ENCODE peak calls at places on chromosomes 13 and 19, in six cellular contexts. Y, H, S, T, X and J are unnamed samples.

GRCh38 chr13:47508518-47509228 is 492.4 kb downstream of the SUCLA2 start:
- DNase-seq in Y (peak), H (no peak), S (no peak), T (no peak), X (no peak), J (no peak)

GRCh38 chr13:98274921-98275487 is 97.9 kb upstream of the RNF113B start:
- DNase-seq in Y (peak), H (no peak), S (no peak), T (no peak), X (no peak), J (no peak)

GRCh38 chr19:54009440-54009839 is 18.0 kb downstream of the CACNG6 start:
- DNase-seq in Y (no peak), H (peak), S (no peak), T (no peak), X (no peak), J (no peak)

GRCh38 chr13:94658926-94659649 is 53.3 kb downstream of the SOX21 start:
- DNase-seq in Y (peak), H (peak), S (no peak), T (no peak), X (no peak), J (no peak)

GRCh38 chr13:66974174-66974573 is 256.0 kb downstream of the PCDH9 start:
- DNase-seq in Y (no peak), H (no peak), S (no peak), T (no peak), X (no peak), J (no peak)

GRCh38 chr13:20489185-20489820 is 36.4 kb downstream of the CRYL1 start:
- DNase-seq in Y (peak), H (peak), S (peak), T (no peak), X (no peak), J (peak)

GRCh38 chr13:20230913-20231838 is 943 bp downstream of the GJB6 start:
- DNase-seq in Y (no peak), H (no peak), S (no peak), T (no peak), X (no peak), J (no peak)

GRCh38 chr19:4379383-4380253 is 20.7 kb downstream of the SH3GL1 start:
- DNase-seq in Y (peak), H (peak), S (peak), T (no peak), X (no peak), J (no peak)

GRCh38 chr13:19153782-19154450 is 27.7 kb downstream of the TUBA3C start:
- DNase-seq in Y (no peak), H (no peak), S (no peak), T (no peak), X (no peak), J (no peak)

GRCh38 chr13:32537580-32538233 is 888 bp downstream of the N4BP2L2 start:
- DNase-seq in Y (no peak), H (no peak), S (peak), T (peak), X (no peak), J (peak)

GRCh38 chr13:49645451-49645850 is 17.1 kb downstream of the ARL11 start:
- DNase-seq in Y (no peak), H (no peak), S (no peak), T (no peak), X (no peak), J (no peak)

GRCh38 chr19:47112166-47112663 is 1.4 kb downstream of the ZC3H4 start:
- DNase-seq in Y (peak), H (peak), S (peak), T (peak), X (peak), J (peak)

GRCh38 chr13:47218611-47219010 is 321.8 kb upstream of the HTR2A start:
- DNase-seq in Y (peak), H (no peak), S (no peak), T (no peak), X (no peak), J (no peak)

GRCh38 chr13:108597943-108598342 is 31.5 kb upstream of the MYO16 start:
- DNase-seq in Y (peak), H (peak), S (no peak), T (no peak), X (no peak), J (no peak)

GRCh38 chr13:28046981-28047380 is 53.4 kb downstream of the FLT3 start:
- DNase-seq in Y (no peak), H (no peak), S (no peak), T (no peak), X (no peak), J (no peak)

GRCh38 chr19:16373539-16373938 is 48.9 kb downstream of the KLF2 start:
- DNase-seq in Y (no peak), H (no peak), S (no peak), T (no peak), X (peak), J (no peak)

GRCh38 chr19:3370728-3371591 is 4.6 kb downstream of the NFIC start:
- DNase-seq in Y (no peak), H (no peak), S (no peak), T (no peak), X (no peak), J (no peak)

GRCh38 chr19:13190781-13191540 is 40.8 kb downstream of the IER2 start:
- DNase-seq in Y (no peak), H (no peak), S (no peak), T (no peak), X (no peak), J (peak)

GRCh38 chr19:19613456-19613855 is 5.0 kb downstream of the PBX4 start:
- DNase-seq in Y (peak), H (peak), S (no peak), T (no peak), X (no peak), J (peak)

GRCh38 chr13:106474906-106475305 is 60.6 kb downstream of the EFNB2 start:
- DNase-seq in Y (no peak), H (no peak), S (no peak), T (no peak), X (no peak), J (no peak)

GRCh38 chr13:72521965-72522661 is 205.3 kb downstream of the MZT1 start:
- DNase-seq in Y (no peak), H (no peak), S (no peak), T (no peak), X (no peak), J (no peak)

GRCh38 chr13:45768668-45769067 is 66.5 kb downstream of the CBY2 start:
- DNase-seq in Y (no peak), H (no peak), S (no peak), T (no peak), X (no peak), J (no peak)

GRCh38 chr13:105972306-105972721 is 563.1 kb downstream of the EFNB2 start:
- DNase-seq in Y (no peak), H (peak), S (no peak), T (no peak), X (no peak), J (peak)

GRCh38 chr13:40640202-40640601 is 26.2 kb downstream of the FOXO1 start:
- DNase-seq in Y (no peak), H (no peak), S (no peak), T (no peak), X (no peak), J (no peak)

GRCh38 chr19:11024259-11024658 is 63.4 kb downstream of the SMARCA4 start:
- DNase-seq in Y (no peak), H (no peak), S (no peak), T (no peak), X (no peak), J (no peak)

GRCh38 chr13:110137677-110138008 is 169.3 kb downstream of the COL4A1 start:
- DNase-seq in Y (no peak), H (peak), S (no peak), T (no peak), X (no peak), J (peak)

GRCh38 chr13:79225487-79226232 is 180.4 kb downstream of the RBM26 start:
- DNase-seq in Y (peak), H (peak), S (no peak), T (no peak), X (no peak), J (no peak)

GRCh38 chr19:41421314-41421713 is 5.9 kb downstream of the B3GNT8 start:
- DNase-seq in Y (no peak), H (no peak), S (no peak), T (no peak), X (no peak), J (peak)

GRCh38 chr13:98930014-98930625 is 47.7 kb downstream of the DOCK9 start:
- DNase-seq in Y (no peak), H (no peak), S (no peak), T (no peak), X (no peak), J (no peak)

GRCh38 chr19:19379527-19379926 is 25.9 kb upstream of the GATAD2A start:
- DNase-seq in Y (no peak), H (no peak), S (no peak), T (no peak), X (no peak), J (no peak)

GRCh38 chr19:45498411-45499195 is at the start of gene PPM1N:
- DNase-seq in Y (no peak), H (peak), S (peak), T (no peak), X (no peak), J (no peak)

GRCh38 chr19:40804783-40805242 is 5.8 kb downstream of the EGLN2 start:
- DNase-seq in Y (no peak), H (no peak), S (peak), T (no peak), X (no peak), J (no peak)

GRCh38 chr13:82749551-82749950 is 1132.7 kb downstream of the SLITRK1 start:
- DNase-seq in Y (no peak), H (peak), S (no peak), T (no peak), X (no peak), J (no peak)

GRCh38 chr19:15622991-15623390 is 8.0 kb downstream of the CYP4F8 start:
- DNase-seq in Y (no peak), H (peak), S (no peak), T (no peak), X (no peak), J (peak)

DNA sequence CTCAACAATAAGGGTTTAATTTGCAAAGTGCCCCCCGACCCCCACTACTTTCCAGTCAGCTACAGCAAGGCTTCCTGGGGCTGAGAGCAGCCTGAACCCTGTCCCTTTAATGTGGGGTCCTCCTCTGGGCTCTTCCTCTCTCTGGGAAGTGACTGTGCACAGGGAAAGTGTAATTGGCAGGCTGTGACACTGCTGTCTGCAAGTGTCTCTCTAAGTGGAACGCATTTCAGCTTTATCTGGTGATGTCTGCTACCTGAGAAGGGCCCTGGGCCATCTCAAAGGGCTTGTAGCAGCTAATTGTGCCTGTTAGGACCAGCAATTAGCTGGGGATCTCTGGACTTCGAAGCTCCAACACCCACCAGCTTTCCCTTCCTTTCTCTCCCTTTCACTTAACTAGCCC is 406.6 kb downstream of the TSHZ3 start:
- DNase-seq in Y (no peak), H (no peak), S (no peak), T (peak), X (no peak), J (no peak)
- H3K4me3 ChIP-seq in Y (no peak), H (no peak), S (no peak), T (no peak), X (no peak), J (no peak)

GRCh38 chr19:7874080-7874856 is at the start of gene PRR36:
- DNase-seq in Y (no peak), H (peak), S (no peak), T (no peak), X (no peak), J (no peak)
- H3K4me3 ChIP-seq in Y (peak), H (peak), S (peak), T (peak), X (no peak), J (peak)

DNA sequence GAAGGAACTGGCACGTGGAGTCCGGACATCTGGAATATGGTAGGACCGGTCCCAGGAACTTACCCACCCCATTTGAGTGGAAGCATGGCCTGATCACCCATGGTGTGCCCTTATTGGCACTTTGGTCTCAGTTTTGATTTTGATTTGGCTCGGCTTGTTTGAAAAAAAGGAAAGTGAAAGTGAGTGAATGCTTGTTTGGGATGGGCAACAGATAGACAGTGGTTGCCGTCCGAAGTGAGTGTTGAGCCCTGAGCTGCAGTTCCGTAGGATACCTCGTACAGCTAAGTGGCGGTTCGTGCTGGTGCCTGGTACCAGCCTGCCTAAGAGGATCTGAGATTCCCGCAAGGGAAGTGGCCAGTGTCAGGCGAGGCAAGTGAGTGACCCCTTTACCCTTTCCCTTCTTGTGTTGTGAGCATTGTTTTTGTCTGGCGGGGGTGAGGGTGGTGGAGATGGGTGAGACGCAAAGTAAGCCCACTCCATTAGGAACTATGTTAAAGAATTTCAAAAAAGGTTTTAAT is 605.8 kb downstream of the UQCRFS1 start:
- DNase-seq in Y (no peak), H (no peak), S (no peak), T (no peak), X (no peak), J (no peak)
- H3K4me3 ChIP-seq in Y (no peak), H (no peak), S (no peak), T (no peak), X (no peak), J (no peak)

GRCh38 chr19:33086955-33087354 is 6.0 kb downstream of the GPATCH1 start:
- DNase-seq in Y (no peak), H (no peak), S (no peak), T (no peak), X (no peak), J (no peak)
- H3K4me3 ChIP-seq in Y (no peak), H (no peak), S (no peak), T (no peak), X (no peak), J (no peak)

GRCh38 chr19:49338023-49338677 is 2.9 kb downstream of the CD37 start:
- DNase-seq in Y (no peak), H (no peak), S (no peak), T (peak), X (no peak), J (no peak)

GRCh38 chr19:49338691-49339363 is 3.6 kb downstream of the CD37 start:
- DNase-seq in Y (peak), H (peak), S (no peak), T (peak), X (peak), J (peak)

GRCh38 chr19:49340069-49340864 is 5.1 kb downstream of the CD37 start:
- DNase-seq in Y (no peak), H (no peak), S (no peak), T (peak), X (peak), J (peak)

GRCh38 chr19:49340865-49341718 is 5.9 kb downstream of the CD37 start:
- DNase-seq in Y (no peak), H (no peak), S (no peak), T (peak), X (no peak), J (no peak)

DNA sequence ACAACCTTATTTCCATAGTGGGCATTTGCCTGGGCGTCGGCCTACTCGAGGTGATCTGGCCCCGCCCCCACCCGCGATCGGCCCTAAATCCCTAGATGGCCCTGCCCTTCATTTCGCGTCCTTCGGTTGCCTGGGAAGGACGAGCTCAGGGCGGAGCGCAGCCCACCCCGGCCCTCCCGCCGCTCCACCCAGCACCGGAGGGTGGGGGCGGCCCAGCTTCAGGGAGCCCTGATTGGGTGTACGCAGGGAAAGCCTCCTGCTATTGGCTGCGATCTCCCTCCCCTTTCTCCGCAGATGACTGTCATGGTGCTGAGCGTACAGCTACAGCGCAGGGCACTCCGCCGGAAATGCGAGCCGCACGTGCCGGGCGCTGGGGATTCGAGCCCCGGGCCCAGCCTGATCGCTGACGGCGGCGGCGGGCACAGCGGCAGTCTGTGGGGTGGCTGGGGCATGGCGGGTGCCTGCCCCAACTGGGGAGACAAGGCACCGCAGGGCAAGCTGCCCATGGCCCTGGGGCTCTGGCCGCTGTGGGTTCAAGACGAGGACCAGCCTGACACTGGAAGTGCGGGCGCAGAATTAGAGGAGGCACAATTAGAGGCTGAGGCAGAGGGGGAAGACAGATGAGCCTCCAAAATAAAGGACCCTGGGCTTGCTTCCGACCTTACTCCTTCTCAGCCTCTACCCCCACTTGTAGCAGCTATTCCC is 4.3 kb downstream of the CD37 start:
- DNase-seq in Y (peak), H (peak), S (no peak), T (peak), X (peak), J (peak)
- H3K4me3 ChIP-seq in Y (peak), H (peak), S (no peak), T (peak), X (peak), J (peak)

GRCh38 chr13:113220877-113221276 is 11.5 kb downstream of the CUL4A start:
- DNase-seq in Y (no peak), H (no peak), S (peak), T (no peak), X (no peak), J (no peak)

GRCh38 chr13:113220141-113220598 is 10.8 kb downstream of the CUL4A start:
- DNase-seq in Y (no peak), H (no peak), S (no peak), T (no peak), X (no peak), J (peak)

GRCh38 chr13:113219311-113219940 is 10.0 kb downstream of the CUL4A start:
- DNase-seq in Y (no peak), H (no peak), S (no peak), T (no peak), X (no peak), J (no peak)

GRCh38 chr13:113211774-113212173 is 2.4 kb downstream of the CUL4A start:
- DNase-seq in Y (no peak), H (peak), S (no peak), T (no peak), X (no peak), J (no peak)

DNA sequence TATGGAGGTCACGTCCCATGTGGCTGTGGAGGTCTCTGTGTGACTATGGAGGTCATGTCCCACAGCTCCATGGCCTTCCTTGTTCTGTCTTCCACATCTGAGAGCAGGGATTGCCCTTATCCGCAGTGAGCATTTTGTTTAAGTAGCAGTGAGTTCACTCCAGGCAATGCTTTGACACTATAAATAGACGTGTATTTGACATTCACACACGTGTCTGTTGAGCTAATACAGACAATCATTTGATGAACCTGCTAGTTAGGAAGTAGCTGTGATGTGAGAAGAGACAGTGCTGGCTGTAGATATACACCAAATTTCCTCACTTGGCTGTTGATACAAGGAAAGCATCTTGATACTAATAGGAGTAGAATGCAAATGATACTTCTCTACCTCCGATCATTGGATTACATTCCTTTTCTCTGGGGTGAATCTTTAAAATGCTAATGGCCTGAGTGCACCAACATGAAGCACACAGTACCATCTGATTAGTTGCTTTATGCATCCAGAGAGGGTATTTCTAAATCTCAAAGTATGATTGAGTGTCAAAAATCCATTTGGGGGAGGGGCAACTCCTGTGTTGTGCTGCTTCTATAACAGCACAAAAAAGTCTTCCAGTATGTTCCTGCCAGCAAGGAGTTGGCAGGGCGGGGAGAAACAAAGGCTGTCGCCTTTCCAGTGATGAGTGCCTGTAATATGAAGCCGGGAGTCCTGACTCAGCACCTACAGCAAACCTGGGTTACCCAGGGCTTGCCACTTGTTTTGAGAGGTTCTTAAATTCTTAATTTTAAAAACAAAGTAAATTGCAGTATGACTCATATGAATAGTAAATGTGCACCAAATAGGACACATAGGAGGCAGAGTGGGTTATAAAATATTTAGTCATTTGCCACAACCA is 7.0 kb downstream of the CUL4A start:
- DNase-seq in Y (peak), H (peak), S (no peak), T (no peak), X (no peak), J (peak)
- H3K4me3 ChIP-seq in Y (no peak), H (peak), S (no peak), T (no peak), X (no peak), J (no peak)